ENCODE peak calls at places on chromosome 4, in nine cellular contexts. Q is A549, O is right atrium auricular region, S is progenitor cell of endocrine pancreas, R is thyroid gland, Z is IMR-90, M is MCF 10A, J is fibroblast of villous mesenchyme, A is endodermal cell. N is an unnamed sample.

GRCh38 chr4:101693842-101694398 is 96.6 kb upstream of the BANK1 start:
- DNase-seq in Q (peak), J (no peak), A (no peak), M (peak), S (no peak), Z (no peak), R (peak), O (no peak), N (no peak)

GRCh38 chr4:144507309-144508101 is 138.5 kb upstream of the HHIP start:
- DNase-seq in S (no peak), J (no peak), O (no peak), A (no peak), M (no peak), R (no peak), Z (peak), Q (no peak), N (no peak)

GRCh38 chr4:98929341-98930267 is 671 bp upstream of the EIF4E start:
- DNase-seq in A (no peak), Q (peak), R (peak), O (peak), Z (peak), J (peak), M (peak), S (peak), N (peak)

GRCh38 chr4:123418486-123418931 is 21.9 kb downstream of the SPRY1 start:
- DNase-seq in O (no peak), A (peak), Z (peak), M (peak), Q (no peak), S (no peak), R (peak), J (peak), N (no peak)

GRCh38 chr4:143360838-143361237 is 24.2 kb downstream of the GAB1 start:
- DNase-seq in J (no peak), M (no peak), A (no peak), Q (no peak), Z (no peak), S (no peak), R (no peak), O (no peak), N (no peak)

GRCh38 chr4:94757192-94758140 is at the start of gene BMPR1B:
- DNase-seq in M (peak), Z (peak), S (peak), O (no peak), J (peak), A (peak), R (peak), Q (peak), N (no peak)

GRCh38 chr4:7876096-7876993 is 63.3 kb downstream of the AFAP1 start:
- DNase-seq in O (no peak), A (peak), Q (peak), S (no peak), J (peak), R (no peak), Z (peak), M (no peak), N (no peak)

GRCh38 chr4:70688795-70689231 is 481 bp downstream of the UTP3 start:
- DNase-seq in O (no peak), Z (no peak), S (no peak), A (peak), M (no peak), Q (no peak), J (peak), R (no peak), N (no peak)

GRCh38 chr4:79855081-79855480 is 217.9 kb downstream of the ANTXR2 start:
- DNase-seq in M (no peak), R (no peak), Z (peak), A (no peak), S (no peak), Q (no peak), O (no peak), J (peak), N (no peak)

GRCh38 chr4:133802741-133803140 is 398.8 kb downstream of the PABPC4L start:
- DNase-seq in R (no peak), A (no peak), M (no peak), J (peak), Q (no peak), Z (peak), S (no peak), O (no peak), N (no peak)

GRCh38 chr4:173253561-173253960 is 80.6 kb downstream of the HMGB2 start:
- DNase-seq in Q (no peak), J (no peak), A (no peak), Z (no peak), O (no peak), S (no peak), M (no peak), R (no peak), N (no peak)

GRCh38 chr4:30716671-30717207 is 3.4 kb upstream of the PCDH7 start:
- DNase-seq in Q (no peak), S (no peak), A (no peak), Z (no peak), O (no peak), M (peak), J (peak), R (peak), N (no peak)

GRCh38 chr4:105022811-105023667 is 123.6 kb upstream of the TET2 start:
- DNase-seq in M (peak), Z (peak), R (no peak), A (peak), S (no peak), Q (no peak), O (no peak), J (peak), N (no peak)

GRCh38 chr4:46196086-46196485 is 72.2 kb upstream of the GABRG1 start:
- DNase-seq in O (no peak), Z (no peak), R (no peak), Q (no peak), M (no peak), J (no peak), S (no peak), A (peak), N (no peak)

GRCh38 chr4:168162604-168163003 is 70.3 kb downstream of the ANXA10 start:
- DNase-seq in Z (peak), A (no peak), O (no peak), R (no peak), S (no peak), M (no peak), J (no peak), Q (no peak), N (no peak)

GRCh38 chr4:79272761-79273160 is 53.1 kb downstream of the NAA11 start:
- DNase-seq in Z (no peak), M (no peak), O (no peak), J (no peak), A (no peak), R (no peak), Q (no peak), S (no peak), N (no peak)

GRCh38 chr4:129037093-129037492 is 56.2 kb downstream of the SCLT1 start:
- DNase-seq in A (no peak), S (no peak), Z (no peak), Q (no peak), M (no peak), J (no peak), O (no peak), R (no peak), N (no peak)

GRCh38 chr4:72974694-72975487 is 94.6 kb downstream of the COX18 start:
- DNase-seq in R (peak), S (no peak), Q (peak), O (no peak), A (no peak), J (peak), M (peak), Z (peak), N (no peak)

GRCh38 chr4:68895561-68896198 is 55.9 kb downstream of the UGT2A3 start:
- DNase-seq in S (no peak), O (no peak), J (no peak), A (no peak), M (no peak), R (no peak), Z (no peak), Q (peak), N (no peak)

GRCh38 chr4:187547281-187547680 is 448.3 kb upstream of the ZFP42 start:
- DNase-seq in Q (no peak), A (no peak), J (no peak), O (no peak), M (peak), Z (no peak), R (peak), S (no peak), N (no peak)

GRCh38 chr4:170248029-170248428 is 158.3 kb upstream of the AADAT start:
- DNase-seq in M (no peak), S (no peak), R (no peak), Q (no peak), A (no peak), O (no peak), J (no peak), Z (no peak), N (no peak)

GRCh38 chr4:7103599-7104365 is 35.9 kb upstream of the GRPEL1 start:
- DNase-seq in Q (peak), S (no peak), A (peak), J (no peak), O (peak), R (peak), Z (peak), M (no peak), N (no peak)

GRCh38 chr4:102734591-102735385 is 26.0 kb downstream of the MANBA start:
- DNase-seq in O (no peak), S (no peak), M (no peak), Q (no peak), R (no peak), J (peak), A (no peak), Z (peak), N (no peak)

GRCh38 chr4:159735281-159736207 is 632.7 kb downstream of the RAPGEF2 start:
- DNase-seq in S (no peak), A (peak), M (no peak), O (no peak), R (no peak), J (no peak), Z (no peak), Q (no peak), N (no peak)

GRCh38 chr4:102780476-102781144 is 19.8 kb upstream of the MANBA start:
- DNase-seq in R (no peak), Q (peak), J (peak), O (no peak), A (no peak), Z (peak), S (no peak), M (peak), N (no peak)

GRCh38 chr4:24413311-24413784 is 171.0 kb downstream of the DHX15 start:
- DNase-seq in J (no peak), Z (no peak), Q (no peak), M (no peak), S (no peak), A (peak), R (no peak), O (no peak), N (no peak)

GRCh38 chr4:26001816-26002215 is 87.8 kb downstream of the SMIM20 start:
- DNase-seq in A (no peak), S (no peak), M (no peak), R (no peak), J (no peak), Q (no peak), Z (no peak), O (no peak), N (no peak)

GRCh38 chr4:183430317-183430986 is 14.0 kb upstream of the CDKN2AIP start:
- DNase-seq in O (peak), J (no peak), Z (no peak), M (no peak), Q (no peak), R (no peak), S (no peak), A (peak), N (no peak)

GRCh38 chr4:85946821-85947220 is 413.0 kb downstream of the MAPK10 start:
- DNase-seq in Q (no peak), J (no peak), O (no peak), S (no peak), A (no peak), R (no peak), M (no peak), Z (no peak), N (no peak)

GRCh38 chr4:96183630-96184029 is 343.7 kb downstream of the PDHA2 start:
- DNase-seq in Z (no peak), Q (no peak), O (no peak), A (no peak), S (no peak), J (no peak), M (peak), R (no peak), N (no peak)

GRCh38 chr4:56731857-56732256 is 50.8 kb upstream of the HOPX start:
- DNase-seq in J (peak), R (peak), Z (no peak), M (no peak), O (peak), Q (no peak), S (no peak), A (peak), N (no peak)

GRCh38 chr4:8191136-8191747 is 7.8 kb upstream of the SH3TC1 start:
- DNase-seq in M (peak), Q (no peak), R (peak), J (peak), Z (peak), S (no peak), A (no peak), O (peak), N (no peak)

GRCh38 chr4:8353158-8353495 is 83.6 kb downstream of the HTRA3 start:
- DNase-seq in Q (no peak), J (no peak), R (no peak), O (no peak), Z (no peak), A (peak), M (no peak), S (no peak), N (no peak)

DNA sequence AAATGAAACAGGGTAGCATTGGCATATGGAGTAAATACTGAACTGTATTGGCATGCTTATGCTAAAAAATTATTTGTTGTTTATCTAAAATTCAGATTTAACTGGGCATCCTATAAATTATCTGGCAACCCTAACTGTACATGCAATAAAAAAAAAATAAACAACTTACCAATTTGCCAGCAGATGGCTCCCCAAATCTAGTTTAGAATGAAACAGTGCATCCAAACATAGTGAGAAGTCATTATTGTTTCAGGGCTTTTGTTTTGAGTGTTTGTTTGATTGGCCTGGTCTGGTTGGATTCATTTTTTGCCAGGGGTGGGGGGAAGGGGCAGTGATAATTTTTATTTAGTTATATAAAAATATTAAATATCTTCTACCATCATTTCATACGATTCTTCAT is 12.8 kb upstream of the NSUN7 start:
- DNase-seq in Q (peak), O (no peak), S (no peak), M (peak), Z (peak), R (no peak), A (no peak), J (peak), N (no peak)
- TF ChIP-seq CTCF in Q (peak), O (peak), S (peak), M (peak), Z (peak), R (peak), A (peak), J (peak), N (no peak)

DNA sequence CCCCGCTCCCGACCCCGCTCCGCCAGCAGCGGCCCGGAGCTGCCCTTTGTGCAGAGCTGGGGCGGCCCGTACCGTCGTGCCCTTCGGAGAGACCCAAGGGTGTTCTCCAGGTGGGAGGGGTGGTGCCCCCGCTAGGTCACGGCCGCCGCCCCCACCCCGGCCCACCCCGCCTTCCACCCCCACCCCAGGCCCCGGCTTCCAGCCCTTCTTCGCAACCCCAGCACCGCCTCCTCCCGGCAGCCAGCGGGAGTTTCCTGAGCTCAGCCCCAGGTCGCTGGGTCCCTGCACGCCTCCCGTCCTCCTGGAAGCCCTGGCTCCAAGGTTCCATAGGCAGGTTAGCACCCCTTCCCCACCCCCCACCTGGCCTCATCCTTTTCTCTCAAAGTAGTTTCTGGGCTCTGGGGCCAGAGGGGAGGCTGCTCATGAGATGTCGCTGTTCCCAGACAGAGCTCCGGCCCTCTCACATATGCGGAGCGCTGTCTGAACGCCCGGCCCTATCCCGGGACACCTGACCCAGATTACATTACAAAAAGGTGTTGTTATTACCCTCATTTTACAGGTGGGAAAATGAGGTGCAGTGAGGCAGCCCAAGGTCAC is 25.2 kb upstream of the FGFR3 start:
- DNase-seq in R (peak), A (peak), M (no peak), Z (peak), O (no peak), J (peak), Q (peak), S (peak), N (no peak)
- TF ChIP-seq CTCF in R (no peak), A (peak), M (no peak), Z (peak), O (peak), J (peak), Q (peak), S (peak), N (no peak)

GRCh38 chr4:165347647-165348569 is 20.4 kb downstream of the MSMO1 start:
- DNase-seq in R (no peak), A (no peak), Z (no peak), M (no peak), J (no peak), Q (no peak), S (no peak), O (no peak), N (no peak)

GRCh38 chr4:165345663-165346417 is 18.4 kb downstream of the MSMO1 start:
- DNase-seq in Z (no peak), J (no peak), Q (no peak), O (no peak), A (peak), R (no peak), S (no peak), M (no peak), N (no peak)

DNA sequence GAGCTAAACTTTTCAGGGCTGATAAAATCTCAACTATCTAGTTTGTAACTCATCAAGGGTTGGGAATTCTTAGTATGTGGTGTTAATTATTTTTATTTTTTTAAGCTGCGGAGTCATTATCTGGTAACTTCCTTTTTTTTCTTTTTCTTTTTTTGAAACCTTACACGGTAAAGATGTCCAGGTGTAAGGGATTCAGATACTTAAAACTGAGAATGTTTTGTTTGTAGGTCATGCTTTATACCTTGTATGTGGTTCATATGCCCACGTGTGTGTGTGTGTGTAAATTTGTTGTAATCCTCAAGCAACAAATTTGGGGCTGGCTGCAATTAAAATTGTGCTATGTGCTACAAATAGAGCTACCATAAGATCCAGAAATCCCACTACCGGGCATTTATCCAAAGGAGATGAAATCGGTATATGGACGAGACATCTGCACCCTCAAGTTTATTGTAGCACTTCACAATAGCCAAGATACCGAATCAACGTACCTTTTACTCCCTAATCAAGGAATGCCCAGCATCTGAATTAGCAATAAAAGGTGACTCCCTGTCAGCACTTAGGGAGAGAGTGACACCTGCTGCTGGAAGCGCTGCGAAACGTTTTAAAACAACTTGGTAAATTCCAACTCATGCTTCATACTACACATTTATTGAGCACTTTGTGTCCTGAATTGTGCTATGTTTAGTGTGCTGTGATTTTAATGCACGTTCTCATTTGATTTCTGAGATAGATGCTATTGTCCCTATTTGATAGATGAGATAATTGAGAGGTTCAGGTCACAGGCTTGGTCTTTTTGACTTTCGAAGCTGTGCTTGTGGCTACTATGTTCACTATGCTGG is 16.1 kb downstream of the MSMO1 start:
- DNase-seq in S (no peak), Q (peak), M (no peak), O (no peak), J (no peak), A (peak), R (peak), Z (no peak), N (no peak)
- TF ChIP-seq CTCF in S (peak), Q (peak), M (no peak), O (peak), J (peak), A (peak), R (peak), Z (peak), N (no peak)

GRCh38 chr4:180587379-180587778 is 1655.8 kb upstream of the TENM3 start:
- DNase-seq in Q (no peak), S (no peak), J (no peak), A (no peak), M (no peak), R (no peak), Z (no peak), O (no peak), N (no peak)
- TF ChIP-seq CTCF in Q (no peak), S (peak), J (no peak), A (peak), M (no peak), R (no peak), Z (no peak), O (no peak), N (no peak)

GRCh38 chr4:3752022-3752421 is 14.2 kb upstream of the ADRA2C start:
- DNase-seq in R (no peak), O (no peak), M (no peak), A (no peak), J (no peak), S (no peak), Q (no peak), Z (no peak), N (no peak)

GRCh38 chr4:3747582-3747906 is 18.6 kb upstream of the ADRA2C start:
- DNase-seq in A (peak), R (no peak), M (no peak), O (no peak), J (no peak), Q (no peak), Z (no peak), S (peak), N (no peak)

GRCh38 chr4:3749081-3749480 is 17.1 kb upstream of the ADRA2C start:
- DNase-seq in R (no peak), Q (no peak), Z (no peak), A (no peak), S (no peak), M (no peak), J (no peak), O (no peak), N (no peak)

GRCh38 chr4:3746701-3747581 is 19.2 kb upstream of the ADRA2C start:
- DNase-seq in O (no peak), Z (no peak), S (no peak), J (peak), R (no peak), M (no peak), A (no peak), Q (peak), N (no peak)

GRCh38 chr4:3750334-3750733 is 15.9 kb upstream of the ADRA2C start:
- DNase-seq in J (no peak), S (no peak), O (no peak), Q (no peak), A (no peak), Z (no peak), M (no peak), R (no peak), N (no peak)
- TF ChIP-seq CTCF in J (no peak), S (no peak), O (no peak), Q (no peak), A (peak), Z (no peak), M (no peak), R (no peak), N (no peak)

GRCh38 chr4:82643994-82644730 is 82.4 kb upstream of the TMEM150C start:
- DNase-seq in A (no peak), M (peak), J (peak), Z (peak), S (no peak), Q (peak), R (no peak), O (no peak), N (no peak)

GRCh38 chr4:82642321-82642720 is 80.5 kb upstream of the TMEM150C start:
- DNase-seq in Z (no peak), Q (no peak), R (no peak), A (no peak), O (no peak), M (no peak), S (no peak), J (no peak), N (no peak)

GRCh38 chr4:82639947-82640346 is 78.2 kb upstream of the TMEM150C start:
- DNase-seq in O (no peak), J (no peak), S (no peak), R (peak), Q (no peak), A (no peak), Z (no peak), M (no peak), N (no peak)

GRCh38 chr4:82638479-82638878 is 76.7 kb upstream of the TMEM150C start:
- DNase-seq in O (no peak), Z (no peak), J (no peak), Q (no peak), R (no peak), M (no peak), S (no peak), A (no peak), N (no peak)
- TF ChIP-seq CTCF in O (no peak), Z (no peak), J (no peak), Q (no peak), R (no peak), M (no peak), S (no peak), A (peak), N (no peak)

N was measured in activated B cell treated with CpG ODN at 0.5 μM for 24 hours.